ENCODE peak calls at places on chromosomes 13 and 19, in nine cellular contexts. K, V, F, Q, Y, A, P, B and G are unnamed samples.

GRCh38 chr13:66222127-66222526 is 1008.0 kb downstream of the PCDH9 start:
- DNase-seq in B (no peak), A (no peak), Y (no peak), K (no peak), V (no peak), F (no peak), Q (no peak), P (no peak), G (no peak)

GRCh38 chr13:45859682-45860081 is 8.1 kb upstream of the SIAH3 start:
- DNase-seq in A (no peak), Q (no peak), P (peak; percentile 95), B (no peak), F (no peak), K (no peak), V (peak; percentile 48), Y (peak; percentile 20), G (no peak)

GRCh38 chr19:1764293-1764683 is 11.0 kb downstream of the ONECUT3 start:
- DNase-seq in F (no peak), V (no peak), A (no peak), P (no peak), B (no peak), Y (no peak), K (no peak), Q (no peak), G (no peak)

GRCh38 chr19:814108-815078 is 7.4 kb downstream of the PLPPR3 start:
- DNase-seq in Y (no peak), B (no peak), P (no peak), V (no peak), F (no peak), A (no peak), K (no peak), Q (no peak), G (no peak)

GRCh38 chr13:21672811-21673591 is 2.1 kb downstream of the FGF9 start:
- DNase-seq in B (no peak), V (peak; percentile 5), Y (no peak), F (no peak), K (no peak), A (no peak), Q (peak; percentile 21), P (peak; percentile 35), G (no peak)

GRCh38 chr19:13149628-13150186 is 468 bp downstream of the STX10 start:
- DNase-seq in P (peak; percentile 86), F (peak; percentile 22), B (peak; percentile 62), V (peak; percentile 27), A (peak; percentile 40), K (peak; percentile 60), Y (no peak), Q (peak; percentile 65), G (no peak)

GRCh38 chr19:19750131-19750841 is 17.4 kb upstream of the ZNF14 start:
- DNase-seq in K (no peak), B (no peak), Y (no peak), Q (no peak), P (no peak), V (no peak), A (no peak), F (no peak), G (no peak)

GRCh38 chr13:101127741-101128353 is 288.5 kb downstream of the NALCN start:
- DNase-seq in V (peak; percentile 61), A (peak; percentile 22), P (peak; percentile 79), K (peak; percentile 44), Q (peak; percentile 57), B (no peak), Y (peak; percentile 63), F (no peak), G (no peak)

GRCh38 chr13:114034481-114034891 is 60.6 kb upstream of the C13orf46 start:
- DNase-seq in P (no peak), A (no peak), K (peak; percentile 51), Q (peak; percentile 23), F (no peak), Y (no peak), V (no peak), B (no peak), G (no peak)